ENCODE peak calls at places on chromosome 2, in seven cellular contexts. One of them, this sample, is unnamed.
A peak's percentile ranks its signal among the peaks of the same experiment; 100 is the strongest.

GRCh38 chr2:46963961-46964673 is 48.5 kb upstream of the MCFD2 start:
- DNase-seq in fibroblast of the aortic adventitia: no peak
- DNase-seq in foreskin fibroblast: no peak
- DNase-seq in HepG2: peak; percentile 39
- DNase-seq in retinal pigment epithelial cell: no peak
- DNase-seq in PC-3: peak; percentile 41
- DNase-seq in astrocyte of the spinal cord: no peak
- DNase-seq in this sample: no peak

GRCh38 chr2:1995987-1996386 is 251.7 kb upstream of the PXDN start:
- DNase-seq in fibroblast of the aortic adventitia: no peak
- DNase-seq in foreskin fibroblast: no peak
- DNase-seq in HepG2: no peak
- DNase-seq in retinal pigment epithelial cell: no peak
- DNase-seq in PC-3: peak; percentile 31
- DNase-seq in astrocyte of the spinal cord: peak; percentile 90
- DNase-seq in this sample: no peak

GRCh38 chr2:85427300-85427699 is 8.8 kb downstream of the SH2D6 start:
- DNase-seq in fibroblast of the aortic adventitia: no peak
- DNase-seq in foreskin fibroblast: no peak
- DNase-seq in HepG2: no peak
- DNase-seq in retinal pigment epithelial cell: no peak
- DNase-seq in PC-3: no peak
- DNase-seq in astrocyte of the spinal cord: no peak
- DNase-seq in this sample: no peak

GRCh38 chr2:30373881-30374302 is 73.2 kb upstream of the LCLAT1 start:
- DNase-seq in fibroblast of the aortic adventitia: peak; percentile 87
- DNase-seq in foreskin fibroblast: peak; percentile 88
- DNase-seq in HepG2: no peak
- DNase-seq in retinal pigment epithelial cell: no peak
- DNase-seq in PC-3: peak; percentile 86
- DNase-seq in astrocyte of the spinal cord: peak; percentile 66
- DNase-seq in this sample: no peak

GRCh38 chr2:55120634-55121359 is 70.5 kb upstream of the RTN4 start:
- DNase-seq in fibroblast of the aortic adventitia: peak; percentile 47
- DNase-seq in foreskin fibroblast: peak; percentile 74
- DNase-seq in HepG2: no peak
- DNase-seq in retinal pigment epithelial cell: no peak
- DNase-seq in PC-3: no peak
- DNase-seq in astrocyte of the spinal cord: peak; percentile 58
- DNase-seq in this sample: peak; percentile 15

GRCh38 chr2:102618452-102619413 is 620 bp upstream of the SLC9A2 start:
- DNase-seq in fibroblast of the aortic adventitia: peak; percentile 5
- DNase-seq in foreskin fibroblast: peak; percentile 38
- DNase-seq in HepG2: no peak
- DNase-seq in retinal pigment epithelial cell: no peak
- DNase-seq in PC-3: peak; percentile 43
- DNase-seq in astrocyte of the spinal cord: peak; percentile 13
- DNase-seq in this sample: peak; percentile 23

GRCh38 chr2:41886145-41886664 is 161.6 kb upstream of the PKDCC start:
- DNase-seq in fibroblast of the aortic adventitia: no peak
- DNase-seq in foreskin fibroblast: no peak
- DNase-seq in HepG2: no peak
- DNase-seq in retinal pigment epithelial cell: no peak
- DNase-seq in PC-3: no peak
- DNase-seq in astrocyte of the spinal cord: no peak
- DNase-seq in this sample: no peak

GRCh38 chr2:65278450-65279030 is 50.9 kb downstream of the ACTR2 start:
- DNase-seq in fibroblast of the aortic adventitia: peak; percentile 28
- DNase-seq in foreskin fibroblast: peak; percentile 54
- DNase-seq in HepG2: no peak
- DNase-seq in retinal pigment epithelial cell: no peak
- DNase-seq in PC-3: no peak
- DNase-seq in astrocyte of the spinal cord: peak; percentile 69
- DNase-seq in this sample: no peak

GRCh38 chr2:113183703-113184102 is 9.9 kb downstream of the PSD4 start:
- DNase-seq in fibroblast of the aortic adventitia: no peak
- DNase-seq in foreskin fibroblast: no peak
- DNase-seq in HepG2: no peak
- DNase-seq in retinal pigment epithelial cell: no peak
- DNase-seq in PC-3: no peak
- DNase-seq in astrocyte of the spinal cord: no peak
- DNase-seq in this sample: no peak

GRCh38 chr2:226799211-226799975 is at the start of gene IRS1:
- DNase-seq in fibroblast of the aortic adventitia: peak; percentile 75
- DNase-seq in foreskin fibroblast: peak; percentile 94
- DNase-seq in HepG2: peak; percentile 66
- DNase-seq in retinal pigment epithelial cell: peak; percentile 46
- DNase-seq in PC-3: peak; percentile 75
- DNase-seq in astrocyte of the spinal cord: peak; percentile 90
- DNase-seq in this sample: peak; percentile 60
- TF ChIP-seq CTCF in fibroblast of the aortic adventitia: peak; percentile 26
- TF ChIP-seq CTCF in foreskin fibroblast: no peak
- TF ChIP-seq CTCF in HepG2: no peak
- TF ChIP-seq CTCF in retinal pigment epithelial cell: peak; percentile 28
- TF ChIP-seq CTCF in PC-3: no peak
- TF ChIP-seq CTCF in astrocyte of the spinal cord: peak; percentile 16
- TF ChIP-seq CTCF in this sample: peak; percentile 64

DNA sequence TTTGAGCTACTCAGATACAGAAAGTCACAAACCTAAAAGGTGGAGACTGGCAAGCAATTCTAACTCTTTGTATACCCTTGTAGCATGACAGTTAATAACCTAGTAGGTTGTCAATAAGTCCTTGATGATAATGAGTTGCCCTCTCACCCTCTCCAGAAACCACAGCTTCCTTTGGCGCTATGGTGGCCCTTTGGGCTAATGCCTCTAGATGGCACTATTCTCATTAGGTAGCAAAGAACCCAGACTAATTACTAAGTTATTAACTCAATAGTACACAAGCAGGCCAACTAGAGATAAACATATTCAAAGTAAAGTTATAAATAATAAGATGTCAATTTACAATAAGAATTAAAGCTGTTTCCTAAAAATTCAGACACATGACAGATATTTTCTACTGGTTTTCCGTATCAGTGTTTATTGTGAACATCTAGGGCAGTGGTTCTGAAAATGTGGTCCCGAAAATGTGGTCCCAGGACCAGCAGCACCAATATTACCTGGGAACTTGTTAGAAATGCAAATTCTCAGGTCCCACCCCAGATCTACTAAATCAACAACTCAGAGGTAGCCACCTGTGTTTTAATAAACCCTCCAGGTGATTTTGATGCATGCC is 41.1 kb downstream of the LDAH start:
- DNase-seq in fibroblast of the aortic adventitia: peak; percentile 25
- DNase-seq in foreskin fibroblast: peak; percentile 46
- DNase-seq in HepG2: peak; percentile 51
- DNase-seq in retinal pigment epithelial cell: no peak
- DNase-seq in PC-3: peak; percentile 63
- DNase-seq in astrocyte of the spinal cord: peak; percentile 8
- DNase-seq in this sample: no peak
- TF ChIP-seq CTCF in fibroblast of the aortic adventitia: peak; percentile 64
- TF ChIP-seq CTCF in foreskin fibroblast: peak; percentile 67
- TF ChIP-seq CTCF in HepG2: peak; percentile 80
- TF ChIP-seq CTCF in retinal pigment epithelial cell: peak; percentile 64
- TF ChIP-seq CTCF in PC-3: peak; percentile 87
- TF ChIP-seq CTCF in astrocyte of the spinal cord: peak; percentile 63
- TF ChIP-seq CTCF in this sample: peak; percentile 62

DNA sequence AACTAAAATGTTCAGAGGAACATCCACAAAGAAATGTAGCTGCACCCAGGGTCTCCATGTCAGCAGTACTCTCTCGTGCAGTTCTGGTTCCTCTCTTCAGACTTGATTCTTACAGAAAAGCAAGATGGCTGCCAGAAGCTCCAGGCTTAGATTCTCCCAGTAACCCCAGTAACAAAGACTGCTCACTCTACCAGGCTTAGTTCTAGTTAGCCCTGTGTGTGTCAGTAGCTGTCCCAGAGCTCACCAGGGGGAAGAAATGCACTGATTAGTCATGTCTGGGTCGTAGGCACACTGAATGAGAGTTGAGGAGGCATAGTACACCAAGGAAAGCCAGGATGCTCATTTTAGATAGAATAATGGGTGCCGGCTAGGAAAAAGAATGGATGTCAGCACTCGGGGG is 395.0 kb upstream of the NRP2 start:
- DNase-seq in fibroblast of the aortic adventitia: no peak
- DNase-seq in foreskin fibroblast: peak; percentile 31
- DNase-seq in HepG2: no peak
- DNase-seq in retinal pigment epithelial cell: no peak
- DNase-seq in PC-3: no peak
- DNase-seq in astrocyte of the spinal cord: no peak
- DNase-seq in this sample: no peak
- TF ChIP-seq CTCF in fibroblast of the aortic adventitia: no peak
- TF ChIP-seq CTCF in foreskin fibroblast: no peak
- TF ChIP-seq CTCF in HepG2: no peak
- TF ChIP-seq CTCF in retinal pigment epithelial cell: no peak
- TF ChIP-seq CTCF in PC-3: no peak
- TF ChIP-seq CTCF in astrocyte of the spinal cord: no peak
- TF ChIP-seq CTCF in this sample: no peak

DNA sequence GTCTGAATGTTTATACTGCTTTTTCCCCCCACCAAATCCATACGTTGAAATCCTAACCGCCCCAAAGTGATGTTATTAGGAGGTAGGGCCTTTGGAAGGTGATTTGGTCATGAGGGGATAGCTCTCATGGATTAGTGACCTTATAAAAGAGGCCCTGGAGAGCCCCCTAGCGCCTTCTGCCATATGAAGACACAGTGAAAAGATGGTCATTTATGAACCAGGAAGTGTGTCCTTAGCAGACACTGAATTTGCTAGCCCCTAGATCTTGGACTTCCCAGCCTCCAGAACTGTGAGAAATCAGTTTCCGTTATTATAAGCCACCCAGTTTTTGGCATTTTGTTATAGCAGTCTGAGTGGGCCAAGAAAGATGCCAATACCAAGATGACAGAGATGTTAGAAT is 7.2 kb upstream of the TSN start:
- DNase-seq in fibroblast of the aortic adventitia: peak; percentile 57
- DNase-seq in foreskin fibroblast: peak; percentile 73
- DNase-seq in HepG2: peak; percentile 55
- DNase-seq in retinal pigment epithelial cell: peak; percentile 6
- DNase-seq in PC-3: peak; percentile 50
- DNase-seq in astrocyte of the spinal cord: peak; percentile 42
- DNase-seq in this sample: no peak
- TF ChIP-seq CTCF in fibroblast of the aortic adventitia: peak; percentile 50
- TF ChIP-seq CTCF in foreskin fibroblast: peak; percentile 37
- TF ChIP-seq CTCF in HepG2: peak; percentile 75
- TF ChIP-seq CTCF in retinal pigment epithelial cell: peak; percentile 54
- TF ChIP-seq CTCF in PC-3: peak; percentile 61
- TF ChIP-seq CTCF in astrocyte of the spinal cord: peak; percentile 41
- TF ChIP-seq CTCF in this sample: peak; percentile 58

DNA sequence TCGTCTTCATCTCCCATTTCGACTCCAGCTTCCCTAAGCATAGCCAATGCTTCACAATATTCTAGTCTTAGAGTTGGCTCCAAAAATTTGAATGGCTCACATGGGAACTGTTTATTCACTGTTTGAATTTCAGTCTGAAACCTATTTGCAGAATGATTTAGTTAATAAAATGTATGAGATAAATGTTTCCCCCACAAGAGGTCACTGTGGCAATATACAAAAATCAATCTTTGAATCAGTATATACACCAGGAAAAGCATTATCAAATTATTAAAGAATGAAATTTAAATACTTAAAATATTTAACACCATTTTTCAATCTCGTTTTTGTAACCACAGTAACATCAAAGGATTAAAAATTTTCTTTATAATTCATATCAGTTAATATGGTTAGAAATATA is 40.0 kb upstream of the MCM6 start:
- DNase-seq in fibroblast of the aortic adventitia: peak; percentile 67
- DNase-seq in foreskin fibroblast: peak; percentile 53
- DNase-seq in HepG2: peak; percentile 31
- DNase-seq in retinal pigment epithelial cell: no peak
- DNase-seq in PC-3: peak; percentile 76
- DNase-seq in astrocyte of the spinal cord: peak; percentile 60
- DNase-seq in this sample: no peak
- TF ChIP-seq CTCF in fibroblast of the aortic adventitia: peak; percentile 39
- TF ChIP-seq CTCF in foreskin fibroblast: peak; percentile 7
- TF ChIP-seq CTCF in HepG2: peak; percentile 24
- TF ChIP-seq CTCF in retinal pigment epithelial cell: peak; percentile 36
- TF ChIP-seq CTCF in PC-3: peak; percentile 65
- TF ChIP-seq CTCF in astrocyte of the spinal cord: no peak
- TF ChIP-seq CTCF in this sample: peak; percentile 71

This sample was measured in neural crest cell.